ENCODE peak calls at places on chromosome 12, in five cellular contexts. D is IMR-90, F is SK-N-SH, H is A549, N is GM12878. M is an unnamed sample.

GRCh38 chr12:120445911-120446909 is at the start of the genes GATC and TRIAP1:
- DNase-seq in D (peak), H (peak), F (peak), N (peak), M (peak)

GRCh38 chr12:130702966-130703732 is 12.9 kb downstream of the RIMBP2 start:
- DNase-seq in H (no peak), N (no peak), D (no peak), F (peak), M (no peak)

GRCh38 chr12:79019672-79020071 is 155.1 kb downstream of the SYT1 start:
- DNase-seq in N (peak), F (no peak), H (no peak), D (no peak), M (no peak)

GRCh38 chr12:132347471-132347855 is 18.1 kb upstream of the GALNT9 start:
- DNase-seq in D (no peak), N (no peak), F (no peak), H (no peak), M (no peak)

GRCh38 chr12:82896979-82897378 is 210.3 kb downstream of the TMTC2 start:
- DNase-seq in F (no peak), N (no peak), D (peak), H (peak), M (no peak)

GRCh38 chr12:31278445-31279242 is 47.3 kb downstream of the SINHCAF start:
- DNase-seq in D (no peak), H (no peak), F (no peak), N (no peak), M (no peak)

GRCh38 chr12:81819991-81820633 is 61.0 kb upstream of the PPFIA2 start:
- DNase-seq in F (no peak), D (no peak), H (no peak), N (no peak), M (no peak)

GRCh38 chr12:104090685-104091084 is 26.4 kb downstream of the HCFC2 start:
- DNase-seq in D (no peak), H (no peak), F (no peak), N (no peak), M (peak)

GRCh38 chr12:23008613-23009012 is 383.6 kb downstream of the ETNK1 start:
- DNase-seq in H (no peak), N (no peak), D (no peak), F (no peak), M (no peak)

GRCh38 chr12:53205747-53206146 is 1.3 kb downstream of the ITGB7 start:
- DNase-seq in N (peak), D (peak), F (no peak), H (no peak), M (peak)

GRCh38 chr12:93974252-93974651 is 174.1 kb upstream of the PLXNC1 start:
- DNase-seq in H (no peak), N (no peak), F (no peak), D (no peak), M (no peak)

GRCh38 chr12:128259556-128260070 is 7.4 kb upstream of the TMEM132C start:
- DNase-seq in H (peak), D (no peak), N (no peak), F (peak), M (peak)

GRCh38 chr12:124967016-124967739 is 21.8 kb downstream of the DHX37 start:
- DNase-seq in H (no peak), D (no peak), N (no peak), F (no peak), M (no peak)

GRCh38 chr12:132886529-132887477 is 602 bp downstream of the CHFR start:
- DNase-seq in H (peak), D (peak), F (no peak), N (no peak), M (no peak)

GRCh38 chr12:107320031-107320928 is 226.9 kb upstream of the CRY1 start:
- DNase-seq in N (no peak), F (peak), H (peak), D (peak), M (no peak)

GRCh38 chr12:32702470-32702869 is 23.4 kb downstream of the DNM1L start:
- DNase-seq in D (no peak), H (no peak), N (no peak), F (peak), M (no peak)

GRCh38 chr12:114741940-114742339 is 58.0 kb upstream of the TBX3 start:
- DNase-seq in D (no peak), H (no peak), N (no peak), F (no peak), M (no peak)

GRCh38 chr12:14989790-14990189 is 16.9 kb downstream of the PDE6H start:
- DNase-seq in F (no peak), H (no peak), D (no peak), N (no peak), M (no peak)

GRCh38 chr12:92438641-92439396 is 264.0 kb upstream of the PLEKHG7 start:
- DNase-seq in H (no peak), F (no peak), D (no peak), N (no peak), M (no peak)

GRCh38 chr12:7797698-7798398 is 8.6 kb downstream of the NANOG start:
- DNase-seq in D (peak), H (no peak), F (no peak), N (no peak), M (no peak)

GRCh38 chr12:87270894-87271293 is 758.3 kb downstream of the C12orf50 start:
- DNase-seq in H (peak), F (no peak), N (no peak), D (peak), M (no peak)

GRCh38 chr12:66048843-66049537 is 81.6 kb downstream of the LLPH start:
- DNase-seq in N (no peak), D (peak), H (peak), F (no peak), M (no peak)

GRCh38 chr12:90253674-90254181 is 545.1 kb upstream of the ATP2B1 start:
- DNase-seq in D (peak), H (peak), F (peak), N (peak), M (no peak)

GRCh38 chr12:112170376-112170775 is 45.0 kb downstream of the TRAFD1 start:
- DNase-seq in F (peak), D (no peak), N (no peak), H (peak), M (peak)

GRCh38 chr12:26853303-26854027 is 20.5 kb upstream of the ITPR2 start:
- DNase-seq in D (peak), N (no peak), H (peak), F (peak), M (peak)

GRCh38 chr12:122366685-122367475 is 55.6 kb downstream of the CLIP1 start:
- DNase-seq in H (peak), D (peak), N (no peak), F (no peak), M (peak)

GRCh38 chr12:105352940-105353635 is 22.6 kb downstream of the C12orf75 start:
- DNase-seq in H (peak), D (no peak), N (no peak), F (no peak), M (no peak)

GRCh38 chr12:90174198-90174510 is 465.5 kb upstream of the ATP2B1 start:
- DNase-seq in H (peak), D (no peak), F (no peak), N (peak), M (no peak)

GRCh38 chr12:94353130-94353529 is 106.5 kb downstream of the CEP83 start:
- DNase-seq in F (no peak), H (no peak), N (no peak), D (no peak), M (no peak)

GRCh38 chr12:56258068-56258819 is at the start of gene ANKRD52:
- DNase-seq in D (peak), H (peak), F (peak), N (no peak), M (peak)

GRCh38 chr12:109612975-109613502 is 39.4 kb downstream of the MVK start:
- DNase-seq in H (peak), N (no peak), D (peak), F (no peak), M (peak)

GRCh38 chr12:65276923-65277322 is 1.6 kb upstream of the MSRB3 start:
- DNase-seq in D (no peak), F (no peak), H (no peak), N (no peak), M (no peak)

GRCh38 chr12:40622246-40622838 is 69.9 kb upstream of the CNTN1 start:
- DNase-seq in H (peak), N (no peak), D (peak), F (peak), M (peak)

GRCh38 chr12:91902860-91903683 is 242.6 kb downstream of the BTG1 start:
- DNase-seq in H (peak), N (no peak), F (no peak), D (peak), M (no peak)

GRCh38 chr12:69397978-69398377 is 38.4 kb downstream of the YEATS4 start:
- DNase-seq in H (no peak), F (no peak), D (peak), N (no peak), M (no peak)

GRCh38 chr12:48961331-48961730 is 4.0 kb upstream of the ARF3 start:
- DNase-seq in N (no peak), H (no peak), F (no peak), D (no peak), M (no peak)

GRCh38 chr12:116595186-116595585 is 36.0 kb downstream of the MAP1LC3B2 start:
- DNase-seq in D (no peak), F (no peak), N (no peak), H (no peak), M (no peak)

GRCh38 chr12:24127919-24128721 is 178.7 kb upstream of the SOX5 start:
- DNase-seq in H (no peak), N (peak), F (no peak), D (no peak), M (no peak)
- H3K4me2 ChIP-seq in H (no peak), N (peak), F (no peak), D (no peak), M (no peak)

GRCh38 chr12:110689601-110690430 is 901 bp upstream of the HVCN1 start:
- DNase-seq in D (no peak), H (no peak), N (peak), F (no peak), M (peak)
- TF ChIP-seq USF2 in D (no peak), H (no peak), N (no peak), F (no peak), M (no peak)

GRCh38 chr12:4908694-4909396 is 860 bp upstream of the KCNA1 start:
- DNase-seq in H (no peak), D (no peak), F (peak), N (no peak), M (no peak)
- H3K4me2 ChIP-seq in H (no peak), D (no peak), F (peak), N (peak), M (no peak)

GRCh38 chr12:77122236-77122635 is 56.9 kb upstream of the E2F7 start:
- DNase-seq in D (peak), H (peak), F (no peak), N (no peak), M (no peak)
- TF ChIP-seq USF2 in D (no peak), H (no peak), F (no peak), N (no peak), M (no peak)

DNA sequence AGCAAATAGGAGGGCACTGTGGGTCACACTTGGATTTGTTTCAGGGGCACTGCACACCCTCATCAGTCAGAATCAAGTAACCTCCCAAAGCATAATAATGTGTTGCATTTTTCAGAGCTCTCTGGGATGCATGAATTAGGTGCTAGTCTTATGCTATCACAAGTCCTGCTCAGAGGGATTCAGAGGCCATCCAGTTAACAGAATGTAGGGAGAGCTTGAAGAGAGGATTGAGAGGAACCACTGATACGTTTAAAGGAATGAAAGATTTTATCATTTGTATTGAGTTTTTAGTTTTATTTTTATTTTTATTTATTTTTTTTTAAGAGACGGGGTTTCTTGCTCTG is 44.6 kb downstream of the ANO6 start:
- DNase-seq in D (no peak), H (no peak), F (no peak), N (no peak), M (no peak)
- H3K4me2 ChIP-seq in D (peak), H (peak), F (peak), N (no peak), M (no peak)

GRCh38 chr12:2479866-2480510 is 314.8 kb upstream of the FKBP4 start:
- DNase-seq in D (no peak), F (no peak), H (no peak), N (no peak), M (no peak)

GRCh38 chr12:2475984-2476383 is 318.8 kb upstream of the FKBP4 start:
- DNase-seq in D (no peak), F (no peak), N (no peak), H (no peak), M (no peak)

GRCh38 chr12:2481346-2481745 is 313.4 kb upstream of the FKBP4 start:
- DNase-seq in N (no peak), F (no peak), H (no peak), D (no peak), M (no peak)

GRCh38 chr12:2481951-2482350 is 312.8 kb upstream of the FKBP4 start:
- DNase-seq in H (no peak), F (no peak), N (no peak), D (no peak), M (no peak)

DNA sequence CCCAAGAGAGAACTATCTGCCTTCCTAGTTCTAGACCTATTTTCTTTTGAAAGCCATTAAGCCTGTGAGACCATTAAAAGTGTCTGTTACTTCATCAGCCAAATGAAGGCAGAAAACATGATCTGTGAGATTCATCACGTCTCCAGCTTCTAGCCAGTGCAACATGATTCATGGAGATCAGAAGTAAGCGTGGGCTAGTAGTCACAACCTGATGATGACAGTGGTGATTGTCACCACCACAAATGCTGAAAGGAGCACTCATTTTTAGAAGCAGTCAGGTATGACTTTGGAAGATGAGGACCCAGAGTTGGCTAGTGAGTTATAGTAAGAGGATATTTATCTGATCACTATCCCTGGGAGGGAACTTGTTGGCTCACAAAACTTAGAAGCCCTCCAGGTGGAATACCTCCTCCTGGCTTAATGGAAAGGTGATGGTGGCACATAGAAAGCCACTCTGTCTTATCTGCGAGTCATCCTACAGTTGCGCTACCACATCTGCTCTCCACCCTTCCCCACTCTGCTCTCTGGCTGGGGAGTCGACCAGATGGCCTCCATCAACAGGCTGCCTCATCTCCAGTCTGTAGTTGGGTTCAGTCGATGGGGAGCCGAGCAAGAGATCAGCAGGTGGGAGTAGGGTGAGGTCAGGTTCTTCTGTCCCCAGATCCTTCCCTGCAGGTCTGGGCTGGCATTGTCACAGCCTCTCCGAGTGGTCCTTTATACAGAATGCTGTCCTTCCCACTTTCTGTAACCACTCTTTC is 317.6 kb upstream of the FKBP4 start:
- DNase-seq in H (no peak), N (no peak), F (no peak), D (no peak), M (no peak)
- TF ChIP-seq USF2 in H (no peak), N (no peak), F (no peak), D (no peak), M (no peak)

GRCh38 chr12:54415223-54415929 is 3.7 kb downstream of the ITGA5 start:
- DNase-seq in F (no peak), N (no peak), D (no peak), H (no peak), M (no peak)

GRCh38 chr12:54412786-54413185 is 6.3 kb downstream of the ITGA5 start:
- DNase-seq in D (no peak), H (no peak), F (no peak), N (no peak), M (no peak)

GRCh38 chr12:54413284-54414190 is 5.5 kb downstream of the ITGA5 start:
- DNase-seq in D (no peak), N (no peak), F (no peak), H (no peak), M (no peak)

GRCh38 chr12:54412348-54412747 is 6.7 kb downstream of the ITGA5 start:
- DNase-seq in N (no peak), D (no peak), F (no peak), H (no peak), M (no peak)

GRCh38 chr12:54414191-54414525 is 4.9 kb downstream of the ITGA5 start:
- DNase-seq in D (no peak), H (no peak), F (no peak), N (no peak), M (no peak)
- H3K4me2 ChIP-seq in D (peak), H (no peak), F (peak), N (no peak), M (no peak)